ENCODE peak calls at places on chromosome 11, in seven cellular contexts. R, D, H, N, B, P and C are unnamed samples.

GRCh38 chr11:109775686-109776085 is 317.5 kb upstream of the ZC3H12C start:
- DNase-seq in H (no peak), B (no peak), D (no peak), P (no peak), N (no peak), R (no peak), C (no peak)

GRCh38 chr11:63527667-63528066 is 8.9 kb upstream of the PLAAT4 start:
- DNase-seq in P (no peak), R (no peak), H (no peak), B (no peak), N (no peak), D (no peak), C (no peak)

GRCh38 chr11:9219115-9219514 is 46.0 kb downstream of the DENND5A start:
- DNase-seq in P (no peak), R (no peak), B (no peak), H (no peak), D (no peak), N (no peak), C (no peak)

GRCh38 chr11:66429983-66430602 is 8.6 kb downstream of the MRPL11 start:
- DNase-seq in P (peak), B (peak), H (peak), R (peak), N (peak), D (peak), C (peak)

GRCh38 chr11:128165572-128165971 is 421.8 kb downstream of the ETS1 start:
- DNase-seq in P (no peak), B (no peak), N (no peak), H (no peak), R (no peak), D (no peak), C (no peak)

GRCh38 chr11:103773059-103773458 is 263.4 kb upstream of the DDI1 start:
- DNase-seq in D (no peak), N (peak), B (no peak), H (no peak), R (no peak), P (no peak), C (no peak)

GRCh38 chr11:19660076-19660475 is 52.6 kb upstream of the NAV2 start:
- DNase-seq in P (peak), H (no peak), D (no peak), N (peak), B (no peak), R (peak), C (no peak)

GRCh38 chr11:59207988-59208432 is 4.7 kb downstream of the MPEG1 start:
- DNase-seq in R (no peak), D (no peak), N (peak), B (peak), P (peak), H (peak), C (no peak)

GRCh38 chr11:70220920-70221319 is 17.8 kb downstream of the FADD start:
- DNase-seq in H (no peak), B (no peak), N (no peak), R (no peak), D (no peak), P (no peak), C (no peak)

GRCh38 chr11:58711832-58712231 is 19.9 kb downstream of the GLYAT start:
- DNase-seq in R (no peak), P (no peak), B (no peak), N (no peak), H (no peak), D (no peak), C (no peak)

GRCh38 chr11:79087238-79087956 is 353.4 kb downstream of the TENM4 start:
- DNase-seq in P (no peak), R (no peak), D (no peak), H (no peak), B (no peak), N (peak), C (no peak)

DNA sequence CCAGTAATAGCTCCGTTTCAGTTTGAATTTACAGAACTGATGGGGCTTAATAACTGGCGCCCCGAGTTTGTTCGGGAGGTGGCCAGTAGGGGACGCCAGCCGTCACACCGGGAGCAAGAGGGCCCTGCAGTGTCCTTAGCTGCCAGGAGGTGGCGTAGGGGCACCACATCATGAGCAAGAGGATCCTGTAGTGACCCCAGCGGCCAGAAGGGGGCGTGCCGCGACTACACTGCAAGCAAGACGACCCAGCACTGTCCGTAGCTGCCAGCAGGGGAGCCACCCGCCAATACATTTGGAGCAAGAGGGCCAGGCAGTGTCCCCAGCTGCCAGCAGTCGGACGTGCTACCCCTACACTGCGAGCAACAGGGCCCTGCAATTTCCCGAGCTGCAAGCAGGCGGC is 663.7 kb upstream of the B3GAT1 start:
- DNase-seq in D (peak), P (peak), H (peak), R (peak), N (no peak), B (peak), C (peak)
- TF ChIP-seq CTCF in D (no peak), P (peak), H (peak), R (peak), N (peak), B (peak), C (no peak)

DNA sequence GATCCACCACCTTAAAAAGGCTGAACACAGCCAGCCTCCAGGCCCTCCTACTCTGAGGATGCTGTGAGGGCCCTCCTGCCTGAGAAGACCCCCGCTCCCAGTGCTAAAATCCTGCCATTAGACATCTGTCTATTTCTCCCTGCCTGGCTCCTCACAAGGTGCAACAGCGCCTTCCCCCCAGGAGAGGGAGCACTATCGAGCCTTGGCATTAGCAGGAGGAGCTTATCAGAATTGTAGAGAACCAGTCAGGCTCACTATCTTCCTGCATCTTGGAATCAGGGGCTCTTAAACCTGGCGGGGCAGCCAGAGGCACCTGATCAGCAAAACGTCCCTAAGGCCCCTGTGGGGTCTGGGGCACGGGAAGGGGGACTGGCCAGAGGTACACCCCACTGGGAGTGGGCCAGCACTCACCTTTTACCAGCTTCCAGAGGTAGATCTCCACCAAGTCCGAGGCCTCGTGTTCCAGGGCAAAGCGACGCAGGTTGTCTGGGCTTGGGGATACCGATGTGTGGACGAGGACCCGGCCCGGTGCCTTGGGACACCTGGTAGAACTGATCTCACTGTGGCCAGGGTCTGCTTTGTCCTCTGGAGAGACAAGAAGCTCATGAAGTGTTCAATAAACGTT is 28.7 kb downstream of the CHRDL2 start:
- DNase-seq in N (peak), H (peak), P (peak), R (peak), B (peak), D (no peak), C (peak)
- TF ChIP-seq CTCF in N (peak), H (peak), P (peak), R (peak), B (peak), D (peak), C (peak)

GRCh38 chr11:95453616-95454118 is 222.7 kb upstream of the SESN3 start:
- DNase-seq in R (peak), N (no peak), P (no peak), D (peak), B (no peak), H (no peak), C (no peak)
- TF ChIP-seq CTCF in R (no peak), N (no peak), P (no peak), D (no peak), B (no peak), H (no peak), C (no peak)

GRCh38 chr11:111737180-111737876 is 28.9 kb downstream of the PPP2R1B start:
- DNase-seq in D (no peak), B (no peak), N (no peak), P (no peak), R (no peak), H (no peak), C (no peak)
- TF ChIP-seq CTCF in D (no peak), B (no peak), N (no peak), P (no peak), R (no peak), H (no peak), C (no peak)

GRCh38 chr11:75056806-75057205 is 39.9 kb downstream of the OR2AT4 start:
- DNase-seq in R (no peak), N (no peak), B (no peak), P (no peak), D (no peak), H (no peak), C (no peak)

GRCh38 chr11:75055511-75055910 is 41.2 kb downstream of the OR2AT4 start:
- DNase-seq in H (no peak), R (no peak), B (no peak), N (no peak), P (no peak), D (no peak), C (no peak)

GRCh38 chr11:75063732-75064314 is 32.9 kb downstream of the OR2AT4 start:
- DNase-seq in R (no peak), P (no peak), D (no peak), B (no peak), H (no peak), N (no peak), C (no peak)

GRCh38 chr11:75059299-75059698 is 37.4 kb downstream of the OR2AT4 start:
- DNase-seq in P (no peak), N (no peak), B (no peak), R (no peak), H (no peak), D (no peak), C (no peak)
- TF ChIP-seq CTCF in P (no peak), N (no peak), B (no peak), R (no peak), H (no peak), D (no peak), C (no peak)